ENCODE peak calls at places on chromosomes 12 and 14, in nine cellular contexts. Z, W, Q, K, H, C, S, A and I are unnamed samples.

GRCh38 chr12:76033116-76034001 is 1.8 kb upstream of the PHLDA1 start:
- DNase-seq in C (no peak), H (no peak), Q (no peak), W (no peak), A (no peak), K (no peak), S (no peak), Z (no peak), I (no peak)

GRCh38 chr12:93135286-93136239 is 206.5 kb upstream of the EEA1 start:
- DNase-seq in Q (no peak), Z (no peak), C (no peak), A (peak), H (no peak), S (no peak), W (no peak), K (no peak), I (no peak)

GRCh38 chr12:8841778-8842177 is 19.4 kb downstream of the A2ML1 start:
- DNase-seq in C (no peak), Q (no peak), W (no peak), Z (no peak), K (no peak), A (no peak), S (no peak), H (no peak), I (no peak)

GRCh38 chr14:45715946-45716345 is 462.9 kb upstream of the MIS18BP1 start:
- DNase-seq in H (no peak), Q (no peak), S (no peak), C (no peak), W (no peak), A (no peak), K (no peak), Z (no peak), I (no peak)

GRCh38 chr12:6235499-6235898 is 35.3 kb downstream of the CD9 start:
- DNase-seq in C (peak), K (peak), W (no peak), Z (no peak), S (no peak), Q (no peak), A (no peak), H (no peak), I (no peak)

GRCh38 chr12:132506328-132506727 is 16.4 kb downstream of the FBRSL1 start:
- DNase-seq in H (no peak), S (no peak), Z (no peak), A (no peak), Q (no peak), K (peak), C (no peak), W (no peak), I (no peak)

GRCh38 chr14:100392266-100392850 is 69.2 kb downstream of the SLC25A47 start:
- DNase-seq in K (no peak), A (no peak), H (no peak), Q (no peak), S (no peak), Z (no peak), C (no peak), W (no peak), I (no peak)

GRCh38 chr12:52713960-52714886 is 10.9 kb upstream of the KRT77 start:
- DNase-seq in Q (no peak), K (no peak), Z (peak), A (no peak), W (no peak), S (no peak), C (no peak), H (no peak), I (no peak)

GRCh38 chr12:28089363-28089762 is 100.9 kb upstream of the CCDC91 start:
- DNase-seq in Q (no peak), H (no peak), C (no peak), W (no peak), Z (no peak), A (no peak), S (no peak), K (no peak), I (no peak)

GRCh38 chr14:59463773-59464650 is 1.2 kb downstream of the GPR135 start:
- DNase-seq in W (peak), Z (no peak), Q (no peak), C (no peak), A (no peak), H (no peak), K (no peak), S (no peak), I (peak)

GRCh38 chr14:103089386-103090335 is 4.9 kb upstream of the EXOC3L4 start:
- DNase-seq in W (no peak), S (no peak), H (no peak), Z (no peak), K (no peak), Q (no peak), C (no peak), A (no peak), I (no peak)

GRCh38 chr14:75711134-75711795 is 50.2 kb downstream of the TTLL5 start:
- DNase-seq in Z (peak), W (peak), K (peak), Q (no peak), H (no peak), C (no peak), A (no peak), S (no peak), I (no peak)

GRCh38 chr12:66633676-66634075 is 45.2 kb downstream of the GRIP1 start:
- DNase-seq in H (no peak), S (no peak), A (no peak), C (no peak), Q (no peak), Z (no peak), K (no peak), W (no peak), I (no peak)

GRCh38 chr12:68223067-68223747 is 2.4 kb downstream of the IL26 start:
- DNase-seq in Z (peak), A (no peak), S (peak), K (peak), W (peak), H (peak), C (peak), Q (peak), I (no peak)

GRCh38 chr14:82872494-82872893 is 1338.8 kb upstream of the SEL1L start:
- DNase-seq in H (no peak), K (no peak), C (no peak), W (no peak), Z (no peak), S (no peak), Q (no peak), A (no peak), I (no peak)

GRCh38 chr12:113900711-113901110 is 65.4 kb downstream of the RBM19 start:
- DNase-seq in C (no peak), S (no peak), H (no peak), W (no peak), Z (no peak), Q (no peak), K (no peak), A (no peak), I (no peak)

GRCh38 chr14:37594238-37594915 is 672 bp downstream of the FOXA1 start:
- DNase-seq in H (no peak), A (no peak), Z (peak), K (peak), Q (peak), C (no peak), W (no peak), S (no peak), I (no peak)

GRCh38 chr12:127450822-127451221 is 816.1 kb upstream of the TMEM132C start:
- DNase-seq in Z (no peak), W (no peak), H (no peak), K (no peak), A (no peak), S (no peak), Q (no peak), C (no peak), I (no peak)

GRCh38 chr12:53047221-53048032 is 2.4 kb upstream of the TNS2 start:
- DNase-seq in A (peak), W (peak), H (no peak), K (peak), Q (peak), Z (peak), S (peak), C (peak), I (peak)

GRCh38 chr14:88227693-88228092 is 95.4 kb downstream of the KCNK10 start:
- DNase-seq in H (no peak), S (no peak), W (no peak), Q (no peak), A (no peak), C (no peak), K (no peak), Z (no peak), I (no peak)

GRCh38 chr12:6699989-6700645 is 498 bp downstream of the PIANP start:
- DNase-seq in H (no peak), Q (no peak), S (no peak), Z (no peak), A (no peak), K (no peak), W (peak), C (no peak), I (no peak)

GRCh38 chr14:34043627-34044372 is 92.9 kb upstream of the EGLN3 start:
- DNase-seq in Q (peak), S (no peak), W (no peak), A (no peak), K (no peak), H (peak), Z (peak), C (no peak), I (peak)

GRCh38 chr12:10211101-10211974 is 1.3 kb upstream of the GABARAPL1 start:
- DNase-seq in H (no peak), Q (no peak), W (no peak), S (no peak), A (peak), Z (no peak), K (no peak), C (no peak), I (no peak)

GRCh38 chr12:10214131-10214876 is 1.6 kb downstream of the GABARAPL1 start:
- DNase-seq in W (no peak), K (no peak), H (no peak), S (no peak), A (no peak), C (no peak), Z (no peak), Q (no peak), I (no peak)

GRCh38 chr12:10213168-10214130 is 772 bp downstream of the GABARAPL1 start:
- DNase-seq in W (peak), C (peak), Z (peak), S (peak), A (peak), K (peak), Q (peak), H (no peak), I (peak)

GRCh38 chr12:10211975-10212622 is 578 bp upstream of the GABARAPL1 start:
- DNase-seq in K (peak), C (peak), H (no peak), Q (peak), Z (peak), S (peak), W (peak), A (peak), I (peak)

GRCh38 chr12:10212623-10213131 is at the start of gene GABARAPL1:
- DNase-seq in Q (peak), H (no peak), A (peak), S (peak), W (peak), K (peak), C (peak), Z (peak), I (peak)
- TF ChIP-seq POLR2A in Q (no peak), H (no peak), A (no peak), S (peak), W (peak), K (no peak), C (peak), Z (no peak), I (no peak)

GRCh38 chr14:35337074-35337556 is 44.9 kb downstream of the PSMA6 start:
- DNase-seq in Z (no peak), A (no peak), W (no peak), C (no peak), K (no peak), S (no peak), H (no peak), Q (no peak), I (no peak)

GRCh38 chr14:35333797-35334743 is 41.9 kb downstream of the PSMA6 start:
- DNase-seq in A (no peak), H (no peak), Z (no peak), W (no peak), S (no peak), K (no peak), Q (no peak), C (no peak), I (no peak)

GRCh38 chr14:35335388-35336092 is 43.4 kb downstream of the PSMA6 start:
- DNase-seq in K (peak), A (no peak), C (no peak), H (no peak), W (peak), S (no peak), Z (peak), Q (no peak), I (no peak)

GRCh38 chr14:35337557-35338255 is 45.5 kb downstream of the PSMA6 start:
- DNase-seq in A (no peak), Q (no peak), W (no peak), Z (no peak), K (no peak), H (no peak), C (no peak), S (no peak), I (no peak)

GRCh38 chr14:35336171-35337073 is 44.2 kb downstream of the PSMA6 start:
- DNase-seq in K (peak), S (peak), H (no peak), A (peak), W (peak), Z (peak), C (peak), Q (no peak), I (no peak)
- TF ChIP-seq POLR2A in K (no peak), S (peak), H (no peak), A (no peak), W (peak), Z (no peak), C (no peak), Q (no peak), I (no peak)

GRCh38 chr12:112013601-112014402 is 576 bp downstream of the ERP29 start:
- DNase-seq in Z (peak), W (peak), Q (peak), K (peak), H (peak), C (peak), A (peak), S (peak), I (no peak)
- TF ChIP-seq POLR2A in Z (peak), W (no peak), Q (peak), K (no peak), H (peak), C (no peak), A (no peak), S (no peak), I (peak)

DNA sequence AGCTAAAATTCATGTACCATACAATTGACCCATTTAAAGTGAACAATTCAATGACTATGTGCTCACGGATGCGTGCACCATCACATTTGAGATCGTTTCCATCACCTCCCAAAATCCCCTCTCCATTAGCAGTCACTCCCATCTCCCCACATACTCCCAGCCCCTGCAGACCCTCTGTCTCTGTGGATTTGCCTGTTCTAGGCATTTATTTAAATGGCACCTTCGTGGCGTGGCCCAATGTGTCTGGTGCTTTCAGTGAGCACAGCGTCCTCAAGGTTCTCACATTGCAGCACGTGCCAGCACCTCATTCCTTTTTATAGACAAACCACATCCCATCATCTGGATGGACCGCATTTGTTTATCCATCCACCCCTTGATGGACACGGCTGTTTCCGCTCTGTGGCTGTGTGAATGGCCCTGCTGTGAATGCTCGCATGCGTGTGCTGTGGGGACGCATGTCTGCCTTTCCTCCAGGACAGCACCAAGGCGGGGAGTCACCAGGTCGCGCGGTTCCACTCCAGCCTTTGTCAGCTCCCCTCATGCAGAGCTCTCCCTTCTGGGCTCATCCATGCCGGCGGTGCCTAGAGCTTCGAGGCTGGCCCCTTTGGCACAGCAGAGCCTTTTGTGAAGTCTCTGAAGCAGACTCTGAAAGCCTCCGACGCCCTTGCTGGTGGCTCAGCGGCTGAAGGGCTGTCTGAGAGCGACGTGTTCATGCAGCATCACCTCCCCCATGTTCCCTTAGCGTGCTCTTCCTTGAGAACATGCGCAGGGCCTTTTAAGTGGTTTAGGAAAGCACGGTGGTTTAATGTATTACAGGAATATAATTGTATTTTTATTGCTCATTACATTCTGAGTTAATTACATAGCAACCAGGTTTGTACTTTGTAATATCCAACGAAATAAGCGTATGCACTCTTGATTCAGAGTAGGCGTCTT is 184.4 kb downstream of the KIF26A start:
- DNase-seq in Z (no peak), W (no peak), C (no peak), S (peak), H (no peak), A (no peak), Q (no peak), K (peak), I (no peak)
- TF ChIP-seq POLR2A in Z (no peak), W (no peak), C (no peak), S (no peak), H (no peak), A (no peak), Q (no peak), K (no peak), I (no peak)